ENCODE peak calls at places on chromosome 20, in ten cellular contexts. G is M059J; D is islet precursor cell; W is naive thymus-derived CD8-positive, alpha-beta T cell; H is left lobe of liver; T is NCI-H510A treated with DMSO at 0.1 percent for 48 hours; N is SK-N-SH; P is left lung; J is GM03348; Q is head of caudate nucleus. K is an unnamed sample.

GRCh38 chr20:47456952-47457724 is 44.5 kb upstream of the NCOA3 start:
- DNase-seq in H (no peak), P (no peak), Q (no peak), G (peak), J (peak), W (no peak), N (no peak), D (no peak), T (no peak), K (peak)

GRCh38 chr20:34515484-34516037 is 661 bp upstream of the DYNLRB1 start:
- DNase-seq in P (peak), Q (peak), D (peak), G (peak), H (peak), N (peak), W (peak), T (peak), J (peak), K (no peak)

GRCh38 chr20:36744243-36744642 is 1.6 kb downstream of the NDRG3 start:
- DNase-seq in T (no peak), D (no peak), G (no peak), N (no peak), J (no peak), W (no peak), H (no peak), Q (no peak), P (no peak), K (no peak)

GRCh38 chr20:58630063-58630462 is 21.0 kb upstream of the STX16 start:
- DNase-seq in W (no peak), G (peak), T (no peak), P (no peak), Q (no peak), D (no peak), J (peak), H (no peak), N (no peak), K (no peak)

GRCh38 chr20:31587545-31588389 is 17.3 kb upstream of the ID1 start:
- DNase-seq in Q (no peak), W (no peak), P (peak), D (peak), J (peak), T (no peak), N (peak), H (peak), G (peak), K (no peak)

GRCh38 chr20:52103469-52103910 is 88.1 kb downstream of the ZFP64 start:
- DNase-seq in H (no peak), Q (no peak), N (no peak), T (no peak), G (no peak), W (no peak), P (no peak), D (peak), J (no peak), K (no peak)

GRCh38 chr20:33002087-33002808 is 2.0 kb downstream of the SUN5 start:
- DNase-seq in T (no peak), D (no peak), G (no peak), Q (no peak), N (no peak), P (no peak), J (no peak), W (no peak), H (no peak), K (no peak)

GRCh38 chr20:2093200-2093781 is 8.3 kb upstream of the STK35 start:
- DNase-seq in W (no peak), T (peak), G (peak), J (no peak), Q (peak), D (no peak), H (no peak), P (no peak), N (peak), K (no peak)

GRCh38 chr20:38859070-38859690 is 53.7 kb downstream of the PPP1R16B start:
- DNase-seq in W (no peak), Q (no peak), G (no peak), J (no peak), P (no peak), N (no peak), T (no peak), H (no peak), D (no peak), K (no peak)

GRCh38 chr20:61661583-61661982 is 404.1 kb downstream of the TAF4 start:
- DNase-seq in T (no peak), J (no peak), N (no peak), H (no peak), D (no peak), P (no peak), W (no peak), G (no peak), Q (no peak), K (no peak)

GRCh38 chr20:32452776-32453466 is 94.8 kb downstream of the ASXL1 start:
- DNase-seq in P (no peak), T (no peak), N (no peak), D (no peak), J (no peak), G (no peak), W (no peak), Q (no peak), H (no peak), K (no peak)

GRCh38 chr20:64080013-64080812 is at the start of gene OPRL1:
- DNase-seq in G (no peak), T (no peak), Q (no peak), J (no peak), H (no peak), W (peak), P (no peak), D (no peak), N (no peak), K (no peak)

GRCh38 chr20:25574411-25574810 is 10.9 kb downstream of the NINL start:
- DNase-seq in H (no peak), D (no peak), P (no peak), Q (no peak), T (no peak), J (no peak), W (no peak), N (peak), G (peak), K (no peak)

GRCh38 chr20:5191829-5192569 is 65.2 kb downstream of the CDS2 start:
- DNase-seq in T (peak), W (peak), J (peak), G (peak), N (peak), P (no peak), D (peak), H (no peak), Q (peak), K (peak)

GRCh38 chr20:35311409-35311808 is 19.2 kb upstream of the FAM83C start:
- DNase-seq in J (no peak), H (no peak), P (no peak), W (no peak), D (no peak), G (peak), Q (no peak), T (no peak), N (no peak), K (no peak)

GRCh38 chr20:19890358-19891117 is 126.6 kb upstream of the NAA20 start:
- DNase-seq in N (no peak), W (no peak), H (no peak), T (peak), J (no peak), P (no peak), G (no peak), D (no peak), Q (no peak), K (no peak)

GRCh38 chr20:64205611-64206026 is 41.4 kb downstream of the MYT1 start:
- DNase-seq in H (no peak), J (no peak), D (no peak), G (no peak), P (no peak), N (no peak), W (no peak), Q (peak), T (no peak), K (no peak)

GRCh38 chr20:36173451-36173933 is 19.0 kb downstream of the EPB41L1 start:
- DNase-seq in H (no peak), T (no peak), N (peak), Q (peak), J (no peak), G (peak), P (no peak), D (peak), W (no peak), K (no peak)

GRCh38 chr20:64010711-64011237 is 25.2 kb upstream of the C20orf204 start:
- DNase-seq in D (no peak), Q (no peak), G (peak), P (no peak), T (no peak), H (no peak), W (no peak), N (no peak), J (peak), K (no peak)

GRCh38 chr20:37519508-37520416 is 1.3 kb upstream of the NNAT start:
- DNase-seq in N (peak), Q (no peak), D (no peak), H (no peak), W (no peak), P (no peak), T (peak), G (no peak), J (no peak), K (no peak)

GRCh38 chr20:44614525-44614924 is 32.1 kb downstream of the PKIG start:
- DNase-seq in N (no peak), T (no peak), Q (peak), J (no peak), P (no peak), W (no peak), D (no peak), H (no peak), G (no peak), K (no peak)

GRCh38 chr20:9225879-9226278 is 157.0 kb downstream of the PLCB4 start:
- DNase-seq in Q (no peak), G (no peak), P (no peak), W (no peak), D (no peak), H (no peak), N (no peak), J (no peak), T (no peak), K (no peak)

GRCh38 chr20:61839223-61839911 is 226.3 kb downstream of the TAF4 start:
- DNase-seq in N (no peak), Q (no peak), P (no peak), T (no peak), W (no peak), J (no peak), H (no peak), D (no peak), G (no peak), K (no peak)

GRCh38 chr20:37397076-37397953 is 51.4 kb downstream of the SRC start:
- DNase-seq in G (peak), N (no peak), H (no peak), T (no peak), W (no peak), P (no peak), D (no peak), J (no peak), Q (no peak), K (no peak)

GRCh38 chr20:36216314-36217025 is 19.8 kb upstream of the AAR2 start:
- DNase-seq in W (no peak), T (no peak), D (no peak), N (no peak), Q (no peak), J (no peak), H (no peak), P (no peak), G (no peak), K (no peak)

GRCh38 chr20:3313681-3314080 is 74.7 kb upstream of the SLC4A11 start:
- DNase-seq in P (no peak), Q (no peak), D (no peak), T (no peak), G (no peak), J (no peak), H (no peak), W (no peak), N (no peak), K (no peak)

GRCh38 chr20:16469395-16469905 is 103.8 kb downstream of the KIF16B start:
- DNase-seq in G (no peak), D (no peak), T (no peak), Q (no peak), N (no peak), W (no peak), H (no peak), P (no peak), J (no peak), K (no peak)

GRCh38 chr20:33848391-33848790 is 37.2 kb downstream of the CHMP4B start:
- DNase-seq in G (no peak), T (no peak), N (no peak), Q (no peak), H (no peak), W (no peak), J (no peak), P (no peak), D (no peak), K (no peak)